ENCODE peak calls at places on chromosomes 6 and 20, in ten cellular contexts. One of them, this sample, is unnamed.

GRCh38 chr6:29746050-29746449 is 22.8 kb downstream of the HLA-F start:
- DNase-seq in GM12891: no peak
- DNase-seq in kidney glomerular epithelial cell: no peak
- DNase-seq in iPS-NIHi11: no peak
- DNase-seq in LNCaP clone FGC: no peak
- DNase-seq in NCI-H1436 treated with DMSO at 0.1 percent for 48 hours: no peak
- DNase-seq in omental fat pad: no peak
- DNase-seq in fibroblast of the aortic adventitia: no peak
- DNase-seq in T-helper 2 cell: no peak
- DNase-seq in neuronal stem cell: no peak
- DNase-seq in this sample: no peak

GRCh38 chr20:9215539-9215938 is 146.7 kb downstream of the PLCB4 start:
- DNase-seq in GM12891: no peak
- DNase-seq in kidney glomerular epithelial cell: no peak
- DNase-seq in iPS-NIHi11: no peak
- DNase-seq in LNCaP clone FGC: no peak
- DNase-seq in NCI-H1436 treated with DMSO at 0.1 percent for 48 hours: no peak
- DNase-seq in omental fat pad: no peak
- DNase-seq in fibroblast of the aortic adventitia: no peak
- DNase-seq in T-helper 2 cell: no peak
- DNase-seq in neuronal stem cell: no peak
- DNase-seq in this sample: no peak

GRCh38 chr6:44043479-44044153 is 83.6 kb downstream of the MRPL14 start:
- DNase-seq in GM12891: no peak
- DNase-seq in kidney glomerular epithelial cell: no peak
- DNase-seq in iPS-NIHi11: peak
- DNase-seq in LNCaP clone FGC: no peak
- DNase-seq in NCI-H1436 treated with DMSO at 0.1 percent for 48 hours: no peak
- DNase-seq in omental fat pad: no peak
- DNase-seq in fibroblast of the aortic adventitia: peak
- DNase-seq in T-helper 2 cell: no peak
- DNase-seq in neuronal stem cell: no peak
- DNase-seq in this sample: no peak

GRCh38 chr20:9368893-9369292 is 145.5 kb upstream of the LAMP5 start:
- DNase-seq in GM12891: no peak
- DNase-seq in kidney glomerular epithelial cell: no peak
- DNase-seq in iPS-NIHi11: no peak
- DNase-seq in LNCaP clone FGC: no peak
- DNase-seq in NCI-H1436 treated with DMSO at 0.1 percent for 48 hours: no peak
- DNase-seq in omental fat pad: no peak
- DNase-seq in fibroblast of the aortic adventitia: no peak
- DNase-seq in T-helper 2 cell: no peak
- DNase-seq in neuronal stem cell: no peak
- DNase-seq in this sample: no peak

GRCh38 chr6:12058164-12058926 is 46.2 kb downstream of the HIVEP1 start:
- DNase-seq in GM12891: no peak
- DNase-seq in kidney glomerular epithelial cell: no peak
- DNase-seq in iPS-NIHi11: no peak
- DNase-seq in LNCaP clone FGC: peak
- DNase-seq in NCI-H1436 treated with DMSO at 0.1 percent for 48 hours: no peak
- DNase-seq in omental fat pad: no peak
- DNase-seq in fibroblast of the aortic adventitia: peak
- DNase-seq in T-helper 2 cell: no peak
- DNase-seq in neuronal stem cell: no peak
- DNase-seq in this sample: no peak

GRCh38 chr6:72386324-72386723 is 235.5 kb upstream of the KCNQ5 start:
- DNase-seq in GM12891: no peak
- DNase-seq in kidney glomerular epithelial cell: no peak
- DNase-seq in iPS-NIHi11: no peak
- DNase-seq in LNCaP clone FGC: no peak
- DNase-seq in NCI-H1436 treated with DMSO at 0.1 percent for 48 hours: no peak
- DNase-seq in omental fat pad: no peak
- DNase-seq in fibroblast of the aortic adventitia: peak
- DNase-seq in T-helper 2 cell: no peak
- DNase-seq in neuronal stem cell: no peak
- DNase-seq in this sample: no peak

GRCh38 chr6:90294989-90295853 is 1.4 kb downstream of the BACH2 start:
- DNase-seq in GM12891: peak
- DNase-seq in kidney glomerular epithelial cell: peak
- DNase-seq in iPS-NIHi11: peak
- DNase-seq in LNCaP clone FGC: no peak
- DNase-seq in NCI-H1436 treated with DMSO at 0.1 percent for 48 hours: no peak
- DNase-seq in omental fat pad: no peak
- DNase-seq in fibroblast of the aortic adventitia: peak
- DNase-seq in T-helper 2 cell: peak
- DNase-seq in neuronal stem cell: no peak
- DNase-seq in this sample: no peak

GRCh38 chr6:137830562-137830961 is 36.5 kb upstream of the TNFAIP3 start:
- DNase-seq in GM12891: no peak
- DNase-seq in kidney glomerular epithelial cell: no peak
- DNase-seq in iPS-NIHi11: no peak
- DNase-seq in LNCaP clone FGC: no peak
- DNase-seq in NCI-H1436 treated with DMSO at 0.1 percent for 48 hours: no peak
- DNase-seq in omental fat pad: no peak
- DNase-seq in fibroblast of the aortic adventitia: peak
- DNase-seq in T-helper 2 cell: no peak
- DNase-seq in neuronal stem cell: no peak
- DNase-seq in this sample: no peak

GRCh38 chr6:1622220-1622841 is 12.6 kb downstream of the FOXC1 start:
- DNase-seq in GM12891: no peak
- DNase-seq in kidney glomerular epithelial cell: peak
- DNase-seq in iPS-NIHi11: no peak
- DNase-seq in LNCaP clone FGC: no peak
- DNase-seq in NCI-H1436 treated with DMSO at 0.1 percent for 48 hours: no peak
- DNase-seq in omental fat pad: no peak
- DNase-seq in fibroblast of the aortic adventitia: peak
- DNase-seq in T-helper 2 cell: no peak
- DNase-seq in neuronal stem cell: no peak
- DNase-seq in this sample: peak

This sample was measured in fibroblast of gingiva.